ENCODE peak calls at places on chromosomes 5 and 9, in five cellular contexts. P, L, J, R and Z are unnamed samples.

GRCh38 chr9:14661421-14662059 is 31.7 kb downstream of the ZDHHC21 start:
- DNase-seq in P (peak; percentile 33), L (peak; percentile 37), J (peak; percentile 62), R (no peak), Z (no peak)

GRCh38 chr9:6924149-6924548 is 166.4 kb downstream of the KDM4C start:
- DNase-seq in P (no peak), L (no peak), J (no peak), R (no peak), Z (no peak)

GRCh38 chr9:114314256-114314867 is 8.5 kb upstream of the ORM1 start:
- DNase-seq in P (no peak), L (no peak), J (no peak), R (no peak), Z (no peak)

GRCh38 chr5:154442801-154443200 is 3.0 kb upstream of the SAP30L start:
- DNase-seq in P (no peak), L (no peak), J (no peak), R (no peak), Z (no peak)

GRCh38 chr5:72042097-72042496 is 65.2 kb upstream of the MAP1B start:
- DNase-seq in P (no peak), L (no peak), J (no peak), R (no peak), Z (no peak)

GRCh38 chr9:26157411-26157810 is 479.2 kb upstream of the TUSC1 start:
- DNase-seq in P (no peak), L (no peak), J (no peak), R (no peak), Z (no peak)

GRCh38 chr5:76326559-76327351 is 76.3 kb upstream of the IQGAP2 start:
- DNase-seq in P (no peak), L (no peak), J (no peak), R (no peak), Z (no peak)

GRCh38 chr5:120614512-120614911 is 150.4 kb downstream of the PRR16 start:
- DNase-seq in P (peak; percentile 21), L (no peak), J (no peak), R (no peak), Z (no peak)

GRCh38 chr5:178163772-178164735 is 10.4 kb upstream of the NHP2 start:
- DNase-seq in P (peak; percentile 92), L (peak; percentile 90), J (peak; percentile 78), R (peak; percentile 79), Z (peak; percentile 91)

GRCh38 chr5:32711693-32712462 is 757 bp downstream of the NPR3 start:
- DNase-seq in P (peak; percentile 57), L (no peak), J (no peak), R (peak; percentile 50), Z (peak; percentile 50)

GRCh38 chr5:53170748-53171349 is 61.3 kb upstream of the MOCS2 start:
- DNase-seq in P (peak; percentile 32), L (peak; percentile 23), J (no peak), R (no peak), Z (no peak)

GRCh38 chr5:137073192-137073591 is 425.9 kb downstream of the SPOCK1 start:
- DNase-seq in P (no peak), L (no peak), J (no peak), R (no peak), Z (no peak)

GRCh38 chr5:134555889-134556311 is 30.4 kb downstream of the JADE2 start:
- DNase-seq in P (peak; percentile 64), L (peak; percentile 38), J (peak; percentile 34), R (peak; percentile 42), Z (peak; percentile 77)

GRCh38 chr5:114412509-114413171 is 50.8 kb downstream of the KCNN2 start:
- DNase-seq in P (peak; percentile 33), L (no peak), J (no peak), R (no peak), Z (no peak)

GRCh38 chr9:109600142-109600541 is 102.0 kb upstream of the PTPN3 start:
- DNase-seq in P (peak; percentile 33), L (no peak), J (no peak), R (no peak), Z (no peak)